ENCODE peak calls at places on chromosome 19, in four cellular contexts. Y is lung, E is heart left ventricle, K is H1. C is an unnamed sample.

GRCh38 chr19:39499932-39500331 is 1.2 kb downstream of the DLL3 start:
- DNase-seq in Y (no peak), E (no peak), K (no peak), C (no peak)

GRCh38 chr19:49758292-49758691 is 4.8 kb downstream of the TSKS start:
- DNase-seq in Y (no peak), E (no peak), K (no peak), C (no peak)

GRCh38 chr19:39296055-39296645 is at the start of gene IFNL1:
- DNase-seq in Y (no peak), E (no peak), K (no peak), C (no peak)

GRCh38 chr19:47230122-47230920 is 678 bp downstream of the BBC3 start:
- DNase-seq in Y (peak; percentile 69), E (peak; percentile 76), K (peak; percentile 93), C (no peak)

GRCh38 chr19:57946316-57946715 is 1.2 kb downstream of the ZNF256 start:
- DNase-seq in Y (no peak), E (no peak), K (no peak), C (no peak)

GRCh38 chr19:43455321-43456113 is 9.9 kb downstream of the LYPD3 start:
- DNase-seq in Y (no peak), E (no peak), K (no peak), C (no peak)

GRCh38 chr19:5137571-5138124 is 168.7 kb downstream of the KDM4B start:
- DNase-seq in Y (no peak), E (no peak), K (peak; percentile 95), C (no peak)

GRCh38 chr19:38298841-38299680 is 5.0 kb upstream of the C19orf33 start:
- DNase-seq in Y (no peak), E (no peak), K (no peak), C (no peak)

GRCh38 chr19:40139533-40140287 is 49.0 kb upstream of the ZNF780A start:
- DNase-seq in Y (no peak), E (no peak), K (peak; percentile 47), C (no peak)

GRCh38 chr19:34838753-34839431 is 65.9 kb upstream of the ZNF599 start:
- DNase-seq in Y (no peak), E (no peak), K (peak; percentile 87), C (no peak)
- H3K4me3 ChIP-seq in Y (no peak overlapping the region), E (no peak overlapping the region), K (peak overlapping the region; percentile 36), C (no peak overlapping the region)

GRCh38 chr19:1263198-1263597 is 5.9 kb upstream of the CIRBP start:
- DNase-seq in Y (no peak), E (no peak), K (no peak), C (no peak)
- H3K4me1 ChIP-seq in Y (peaks cover 3% of the 10 kb centered on the region), E (peaks cover 63% of the 10 kb centered on the region), K (peaks cover 48% of the 10 kb centered on the region), C (peaks cover 79% of the 10 kb centered on the region)

DNA sequence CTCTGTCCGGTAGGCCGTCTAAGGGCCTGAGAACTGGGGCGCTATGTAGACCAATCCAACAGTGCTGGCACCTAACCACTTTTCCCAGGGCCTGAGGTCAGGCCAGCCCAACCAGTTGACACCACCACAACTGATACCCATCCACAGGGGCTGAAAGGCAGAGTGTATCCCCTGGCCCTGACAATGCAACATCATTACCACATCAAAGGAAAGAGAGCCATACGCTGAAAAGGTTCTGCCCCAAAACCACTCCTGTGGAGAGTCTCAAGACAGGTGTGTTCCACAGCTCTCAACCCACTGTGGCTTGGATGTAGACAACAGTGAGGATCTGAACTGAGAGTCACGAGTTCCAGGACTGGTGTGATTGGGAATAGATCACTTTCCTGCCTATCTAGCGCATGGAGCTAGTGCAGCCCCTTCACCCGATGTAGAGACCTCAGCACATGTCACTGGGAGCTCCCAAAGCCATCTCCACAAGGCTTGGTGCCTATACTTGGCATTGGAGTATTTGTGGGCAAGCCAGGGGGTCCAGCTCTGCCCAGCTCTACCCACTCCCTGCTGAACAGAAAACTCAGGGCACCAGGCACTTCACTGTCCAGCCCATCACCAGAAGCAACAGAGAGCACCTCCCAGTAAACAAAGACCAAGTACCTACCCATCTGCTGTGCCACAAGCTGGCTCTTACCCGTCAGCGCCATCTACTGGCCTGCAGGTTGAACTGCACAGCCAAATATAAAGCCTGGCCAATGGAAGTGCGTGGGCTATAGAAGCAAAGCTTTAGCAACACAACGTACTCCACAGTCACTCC is 579.5 kb downstream of the UQCRFS1 start:
- DNase-seq in Y (peak; percentile 54), E (peak; percentile 28), K (peak; percentile 72), C (no peak)
- H3K4me3 ChIP-seq in Y (no peak overlapping the region), E (no peak overlapping the region), K (no peak overlapping the region), C (no peak overlapping the region)

GRCh38 chr19:14475251-14476073 is at the start of gene PTGER1:
- DNase-seq in Y (no peak), E (no peak), K (peak; percentile 76), C (no peak)

GRCh38 chr19:14473073-14473790 is 1.9 kb downstream of the PTGER1 start:
- DNase-seq in Y (no peak), E (no peak), K (peak; percentile 68), C (no peak)

GRCh38 chr19:14472202-14472961 is 2.8 kb downstream of the PTGER1 start:
- DNase-seq in Y (peak; percentile 75), E (peak; percentile 74), K (peak; percentile 98), C (no peak)

GRCh38 chr19:14474827-14475226 is 327 bp downstream of the PTGER1 start:
- DNase-seq in Y (no peak), E (no peak), K (no peak), C (no peak)

DNA sequence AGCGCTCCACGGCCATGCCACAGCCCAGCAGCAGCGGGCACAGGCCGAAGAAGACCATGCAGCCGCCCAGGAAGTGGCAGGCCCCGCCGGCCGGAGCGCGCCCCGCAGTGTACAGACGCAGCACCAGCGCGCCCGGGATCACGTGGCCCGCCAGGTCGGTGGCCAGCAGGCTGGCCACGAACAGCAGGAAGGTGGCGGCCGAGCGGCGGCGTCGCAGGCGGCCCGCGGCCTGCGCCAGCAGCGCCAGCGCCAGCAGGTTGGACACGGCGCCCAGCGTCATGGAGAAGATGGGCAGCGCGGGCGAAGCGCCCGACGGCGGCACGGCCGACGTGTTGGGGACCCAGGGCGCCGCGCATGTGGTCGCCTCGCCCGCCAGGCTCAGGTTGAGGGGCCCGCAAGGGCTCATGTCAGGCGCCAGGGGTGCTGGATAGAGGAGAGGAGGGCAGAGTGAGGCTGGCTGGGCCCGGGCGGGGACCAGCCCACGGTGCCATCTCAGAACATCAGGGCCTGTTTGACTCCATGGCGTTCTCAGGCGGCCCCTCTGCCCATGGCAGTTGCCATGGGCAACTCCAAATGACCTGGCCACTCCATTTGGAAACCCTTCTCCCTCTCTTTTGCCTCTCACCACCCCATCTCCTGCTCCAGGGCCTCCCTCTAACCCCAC is 1.1 kb downstream of the PTGER1 start:
- DNase-seq in Y (no peak), E (no peak), K (peak; percentile 47), C (no peak)
- H3K4me1 ChIP-seq in Y (no peaks in the 10 kb centered on the region), E (peaks cover 16% of the 10 kb centered on the region), K (peaks cover 12% of the 10 kb centered on the region), C (peaks cover 50% of the 10 kb centered on the region)